ENCODE peak calls at places on chromosomes 4 and X, in six cellular contexts. A is pancreas; H is AG10803; N is fibroblast of pulmonary artery; G is CD4-positive, alpha-beta T cell; S is MCF 10A. W is an unnamed sample.

GRCh38 chr4:127781303-127782024 is 658 bp upstream of the HSPA4L start:
- DNase-seq in G (no peak), H (peak), S (peak), N (peak), A (no peak), W (peak)

GRCh38 chr4:123705419-123705818 is 308.8 kb downstream of the SPRY1 start:
- DNase-seq in G (no peak), A (no peak), N (no peak), H (no peak), S (no peak), W (no peak)

GRCh38 chr4:110869862-110870577 is 247.1 kb upstream of the PITX2 start:
- DNase-seq in N (no peak), H (peak), S (peak), A (no peak), G (no peak), W (peak)

GRCh38 chr4:78691333-78691732 is 84.8 kb upstream of the BMP2K start:
- DNase-seq in G (no peak), N (no peak), S (no peak), H (peak), A (no peak), W (no peak)

GRCh38 chrX:9729161-9729885 is 36.3 kb downstream of the GPR143 start:
- DNase-seq in A (no peak), N (peak), S (peak), G (no peak), H (peak), W (no peak)

GRCh38 chr4:100828986-100829685 is 311.3 kb upstream of the EMCN start:
- DNase-seq in H (peak), N (peak), G (no peak), S (peak), A (no peak), W (no peak)

GRCh38 chrX:80331285-80331684 is 89.0 kb upstream of the TENT5D start:
- DNase-seq in G (no peak), N (no peak), H (no peak), A (no peak), S (no peak), W (no peak)

GRCh38 chr4:153036931-153037330 is 100.8 kb downstream of the FHDC1 start:
- DNase-seq in H (no peak), S (peak), G (no peak), N (peak), A (no peak), W (no peak)

GRCh38 chrX:115098897-115099296 is 81.5 kb upstream of the IL13RA2 start:
- DNase-seq in A (no peak), H (no peak), G (no peak), S (no peak), N (no peak), W (no peak)

GRCh38 chr4:2792711-2793577 is at the start of gene SH3BP2:
- DNase-seq in G (peak), N (peak), A (peak), H (peak), S (peak), W (peak)

GRCh38 chr4:1323635-1324442 is 23.2 kb upstream of the UVSSA start:
- DNase-seq in A (no peak), G (no peak), H (peak), N (peak), S (peak), W (no peak)

GRCh38 chrX:115690554-115691216 is 129.7 kb downstream of the PLS3 start:
- DNase-seq in G (no peak), S (peak), H (peak), A (peak), N (peak), W (peak)

GRCh38 chr4:119210760-119211159 is 1.8 kb upstream of the USP53 start:
- DNase-seq in A (no peak), H (peak), S (peak), N (peak), G (no peak), W (no peak)

GRCh38 chr4:105162123-105162796 is 15.6 kb downstream of the TET2 start:
- DNase-seq in H (no peak), A (no peak), S (no peak), G (no peak), N (no peak), W (no peak)

DNA sequence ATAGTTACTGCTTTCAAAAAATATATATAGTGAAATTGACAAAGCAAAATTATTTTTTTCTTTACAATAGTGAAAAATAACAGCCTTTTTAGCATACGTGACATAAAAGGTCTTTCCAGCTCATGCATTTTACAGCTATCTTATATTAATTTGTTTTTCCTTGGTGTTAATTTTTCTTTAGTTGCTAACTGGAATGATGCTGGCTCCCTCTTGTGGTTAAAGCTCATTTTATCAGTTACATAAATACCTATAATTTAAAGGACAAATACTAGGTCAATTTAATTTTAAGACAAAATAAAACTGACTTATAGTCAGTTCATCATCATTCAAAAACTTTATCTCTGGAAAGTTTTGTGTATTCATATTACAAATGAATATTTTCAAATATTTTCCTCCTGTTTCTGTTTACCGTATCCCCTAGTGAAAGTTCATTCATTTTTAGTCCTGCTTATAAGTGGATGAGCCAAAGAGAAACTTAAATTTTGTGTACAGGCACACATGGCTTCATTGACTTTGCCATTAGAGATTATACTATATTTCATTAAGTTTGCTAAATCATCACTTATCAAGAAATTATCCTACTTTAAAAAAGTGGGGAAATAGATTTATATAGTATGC is 9.9 kb upstream of the ANAPC4 start:
- DNase-seq in H (peak), A (no peak), N (peak), G (no peak), S (peak), W (peak)
- TF ChIP-seq CTCF in H (peak), A (no peak), N (peak), G (peak), S (peak), W (peak)

DNA sequence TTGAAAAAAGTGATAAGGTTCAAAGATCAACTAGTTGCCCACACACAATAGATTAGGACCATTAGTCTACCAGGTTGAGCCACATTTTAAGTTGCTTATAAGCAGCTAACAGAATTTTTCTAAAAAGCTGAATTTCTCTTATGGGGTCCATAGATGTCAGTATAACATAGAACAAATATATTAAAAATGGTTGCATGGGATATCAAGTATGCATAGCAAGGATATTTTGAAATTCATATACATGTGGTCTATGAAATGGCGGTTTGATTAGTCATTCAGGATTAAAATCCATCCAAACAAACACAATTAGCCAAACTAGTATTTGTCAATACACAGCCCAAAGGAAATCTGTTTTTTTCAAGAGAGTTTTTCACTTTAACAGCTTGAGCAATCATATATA is 33.5 kb upstream of the AMOT start:
- DNase-seq in G (no peak), N (peak), S (peak), H (peak), A (no peak), W (no peak)
- TF ChIP-seq CTCF in G (no peak), N (peak), S (peak), H (peak), A (no peak), W (peak)

GRCh38 chrX:38220936-38221386 is 290 bp upstream of the SRPX start:
- DNase-seq in S (no peak), H (no peak), N (peak), A (no peak), G (no peak), W (no peak)

GRCh38 chrX:38224160-38224559 is 3.5 kb upstream of the SRPX start:
- DNase-seq in S (no peak), N (no peak), G (no peak), H (no peak), A (no peak), W (no peak)

GRCh38 chrX:38221391-38221929 is 789 bp upstream of the SRPX start:
- DNase-seq in N (no peak), G (no peak), A (no peak), H (peak), S (no peak), W (no peak)

GRCh38 chrX:38216642-38217041 is 4.0 kb downstream of the SRPX start:
- DNase-seq in H (no peak), G (no peak), S (no peak), A (no peak), N (no peak), W (no peak)

GRCh38 chrX:38220024-38220935 is at the start of gene SRPX:
- DNase-seq in H (peak), N (peak), S (peak), G (no peak), A (peak), W (peak)
- TF ChIP-seq CTCF in H (peak), N (peak), S (peak), G (no peak), A (no peak), W (peak)

DNA sequence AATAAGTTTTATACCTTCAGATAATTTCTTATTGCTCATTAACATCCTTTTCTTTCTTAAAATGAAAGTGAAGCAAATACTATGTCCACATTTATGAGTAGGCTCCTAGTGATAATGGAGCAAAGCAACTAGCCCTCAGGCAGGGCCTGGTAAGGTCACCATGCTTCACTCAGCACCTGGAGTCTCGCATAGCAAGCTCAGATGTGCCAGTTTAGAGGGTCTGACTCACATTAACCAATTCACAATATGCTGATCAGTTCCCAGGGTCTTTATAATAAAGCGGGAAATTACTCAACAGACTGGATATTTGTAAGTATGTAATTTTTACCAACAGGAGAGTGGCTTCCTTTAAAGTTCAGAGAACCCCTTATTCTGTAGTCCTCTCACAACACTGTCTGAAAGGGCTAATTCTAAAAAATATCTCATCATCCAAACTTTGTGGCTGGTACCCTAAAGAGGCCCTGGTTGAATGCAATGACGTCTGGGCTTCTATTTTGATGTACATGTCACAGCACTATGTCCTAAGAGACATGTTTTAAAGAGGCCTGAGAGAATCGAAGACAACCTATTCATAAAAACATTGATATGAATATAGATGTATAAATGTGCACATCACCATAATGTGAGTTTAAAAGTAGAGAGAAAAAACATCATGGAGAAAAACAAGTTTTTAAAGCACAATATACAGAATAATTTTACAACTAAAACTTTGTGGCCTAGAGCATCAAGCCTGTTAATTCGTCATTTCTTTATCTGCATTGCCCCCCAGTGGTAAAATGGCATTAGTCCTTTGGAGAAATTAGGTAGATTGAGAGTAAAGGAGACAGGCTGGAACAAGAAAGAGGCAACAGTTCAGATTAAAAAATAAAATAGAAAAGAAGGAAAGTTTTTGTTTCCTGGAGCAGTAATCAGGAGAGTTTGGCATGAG is 44.3 kb downstream of the IL21 start:
- DNase-seq in S (peak), A (no peak), H (peak), N (peak), G (no peak), W (peak)
- TF ChIP-seq CTCF in S (peak), A (no peak), H (peak), N (peak), G (peak), W (peak)

GRCh38 chr4:7725951-7726350 is 213.7 kb downstream of the AFAP1 start:
- DNase-seq in A (no peak), G (no peak), N (no peak), H (peak), S (peak), W (no peak)

GRCh38 chr4:7722716-7723115 is 216.9 kb downstream of the AFAP1 start:
- DNase-seq in N (no peak), A (no peak), S (no peak), G (no peak), H (peak), W (no peak)

GRCh38 chr4:7719354-7720174 is 220.1 kb downstream of the AFAP1 start:
- DNase-seq in A (peak), H (peak), G (peak), N (peak), S (peak), W (peak)

GRCh38 chr4:7723625-7724024 is 216.0 kb downstream of the AFAP1 start:
- DNase-seq in S (no peak), H (no peak), G (no peak), N (no peak), A (no peak), W (no peak)

GRCh38 chr4:7721984-7722551 is 217.6 kb downstream of the AFAP1 start:
- DNase-seq in H (no peak), G (no peak), N (peak), A (no peak), S (peak), W (no peak)
- TF ChIP-seq CTCF in H (no peak), G (no peak), N (peak), A (no peak), S (no peak), W (peak)

GRCh38 chrX:7170903-7171302 is 22.9 kb upstream of the PUDP start:
- DNase-seq in N (peak), H (no peak), S (peak), G (peak), A (no peak), W (no peak)
- TF ChIP-seq CTCF in N (peak), H (no peak), S (peak), G (peak), A (no peak), W (peak)

W was measured in GM13977.